ENCODE peak calls at places on chromosomes 16 and 17, in ten cellular contexts. A is sigmoid colon, F is Panc1, X is endothelial cell of umbilical vein, H is GM12878, R is prostate gland, B is breast epithelium, Q is SK-N-SH, W is esophagus muscularis mucosa, N is GM12891. G is an unnamed sample.

GRCh38 chr17:66351053-66351452 is 48.6 kb downstream of the PRKCA start:
- DNase-seq in A (peak; percentile 71), F (no peak), X (no peak), H (no peak), R (no peak), B (peak; percentile 34), Q (no peak), W (no peak), N (no peak), G (no peak)

GRCh38 chr16:69340095-69340644 is 598 bp downstream of the NIP7 start:
- DNase-seq in A (no peak), F (no peak), X (no peak), H (no peak), R (no peak), B (no peak), Q (no peak), W (no peak), N (no peak), G (no peak)

GRCh38 chr16:23317751-23318150 is 15.6 kb downstream of the SCNN1B start:
- DNase-seq in A (no peak), F (no peak), X (no peak), H (no peak), R (no peak), B (no peak), Q (no peak), W (no peak), N (no peak), G (no peak)

GRCh38 chr17:79269620-79270019 is 195.0 kb downstream of the ENGASE start:
- DNase-seq in A (no peak), F (no peak), X (no peak), H (no peak), R (no peak), B (no peak), Q (no peak), W (no peak), N (no peak), G (no peak)

GRCh38 chr17:4110152-4110551 is 32.7 kb downstream of the ZZEF1 start:
- DNase-seq in A (no peak), F (no peak), X (peak; percentile 20), H (no peak), R (no peak), B (no peak), Q (no peak), W (no peak), N (no peak), G (no peak)

GRCh38 chr16:4323845-4324478 is 8.1 kb downstream of the GLIS2 start:
- DNase-seq in A (peak; percentile 89), F (no peak), X (no peak), H (no peak), R (no peak), B (no peak), Q (peak; percentile 79), W (no peak), N (no peak), G (no peak)

GRCh38 chr17:21039839-21040575 is 2.8 kb downstream of the USP22 start:
- DNase-seq in A (peak; percentile 71), F (no peak), X (peak; percentile 49), H (no peak), R (no peak), B (peak; percentile 46), Q (peak; percentile 48), W (no peak), N (no peak), G (no peak)

GRCh38 chr16:89047331-89048086 is 46.1 kb upstream of the ACSF3 start:
- DNase-seq in A (no peak), F (no peak), X (no peak), H (no peak), R (no peak), B (no peak), Q (no peak), W (no peak), N (no peak), G (no peak)

GRCh38 chr16:10984509-10984908 is 40.1 kb downstream of the CLEC16A start:
- DNase-seq in A (no peak), F (no peak), X (no peak), H (no peak), R (no peak), B (no peak), Q (no peak), W (no peak), N (no peak), G (no peak)

GRCh38 chr17:50080827-50081226 is 14.3 kb upstream of the PDK2 start:
- DNase-seq in A (no peak), F (no peak), X (no peak), H (no peak), R (no peak), B (no peak), Q (no peak), W (no peak), N (no peak), G (no peak)

GRCh38 chr17:60231234-60231633 is 81.5 kb downstream of the CA4 start:
- DNase-seq in A (no peak), F (no peak), X (peak; percentile 45), H (no peak), R (no peak), B (no peak), Q (peak; percentile 53), W (no peak), N (no peak), G (no peak)

GRCh38 chr17:68428498-68429172 is 28.7 kb downstream of the WIPI1 start:
- DNase-seq in A (no peak), F (no peak), X (no peak), H (no peak), R (no peak), B (no peak), Q (no peak), W (no peak), N (no peak), G (no peak)

DNA sequence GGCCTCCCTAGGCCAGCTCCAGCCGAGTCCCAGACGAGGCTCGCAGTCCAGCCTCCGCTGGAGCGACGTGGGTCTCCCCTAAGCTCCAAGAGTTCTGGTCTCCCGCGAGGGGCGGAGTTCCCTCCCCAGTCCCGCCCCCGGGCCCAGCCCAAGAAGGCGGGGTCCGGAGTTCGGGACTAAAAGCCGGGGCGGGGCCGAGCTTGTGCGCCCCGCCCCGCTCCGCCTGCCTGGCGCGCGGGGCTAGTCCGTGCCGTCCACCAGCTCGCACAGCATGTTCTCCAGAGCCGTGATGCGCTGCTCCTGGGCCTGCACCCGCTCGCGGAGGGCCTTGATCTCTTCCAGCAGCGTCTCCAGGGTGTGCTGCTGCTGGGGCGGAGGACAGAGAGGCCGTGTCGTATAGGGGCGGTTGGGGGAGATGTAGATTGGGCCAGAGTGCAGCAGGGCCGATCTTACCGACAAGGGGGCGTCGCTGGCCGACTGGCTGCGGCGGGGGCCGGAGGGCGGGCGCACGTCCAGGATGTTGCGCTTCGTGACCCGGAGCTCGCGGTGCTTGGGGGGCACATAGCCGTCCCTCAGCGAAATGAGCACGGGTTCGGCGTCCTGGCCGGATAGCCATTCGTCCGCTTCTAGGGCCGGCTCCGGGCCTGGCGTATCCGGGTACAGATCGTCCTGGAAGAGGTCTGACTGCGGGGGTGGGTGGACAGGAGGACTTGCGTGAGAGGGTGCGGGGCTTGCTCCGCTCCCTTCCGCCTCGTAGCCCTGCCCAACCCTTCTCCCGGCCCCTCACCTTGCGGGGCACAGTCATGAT is 7.0 kb downstream of the CORO6 start:
- DNase-seq in A (peak; percentile 94), F (no peak), X (peak; percentile 87), H (no peak), R (peak; percentile 82), B (peak; percentile 81), Q (peak; percentile 61), W (peak; percentile 96), N (peak; percentile 90), G (no peak)
- TF ChIP-seq POLR2AphosphoS5 in A (peak; percentile 76), F (no peak), X (peak; percentile 79), H (no peak), R (peak; percentile 69), B (peak; percentile 25), Q (no peak), W (peak; percentile 79), N (no peak), G (peak; percentile 33)

GRCh38 chr16:76535-77272 is 1.3 kb upstream of the MPG start:
- DNase-seq in A (peak; percentile 93), F (no peak), X (peak; percentile 75), H (no peak), R (no peak), B (no peak), Q (no peak), W (no peak), N (no peak), G (no peak)

GRCh38 chr16:79146-80054 is 1.4 kb downstream of the MPG start:
- DNase-seq in A (no peak), F (no peak), X (peak; percentile 42), H (no peak), R (no peak), B (no peak), Q (no peak), W (no peak), N (no peak), G (no peak)

GRCh38 chr16:78444-79145 is 570 bp downstream of the MPG start:
- DNase-seq in A (peak; percentile 77), F (no peak), X (peak; percentile 49), H (no peak), R (no peak), B (no peak), Q (no peak), W (no peak), N (peak; percentile 49), G (no peak)

GRCh38 chr16:77273-77806 is 685 bp upstream of the MPG start:
- DNase-seq in A (peak; percentile 84), F (no peak), X (peak; percentile 65), H (no peak), R (no peak), B (no peak), Q (peak; percentile 86), W (no peak), N (peak; percentile 77), G (no peak)

GRCh38 chr16:77807-78443 is at the start of gene MPG:
- DNase-seq in A (peak; percentile 95), F (no peak), X (peak; percentile 69), H (no peak), R (peak; percentile 80), B (peak; percentile 77), Q (peak; percentile 100), W (peak; percentile 95), N (peak; percentile 99), G (no peak)
- TF ChIP-seq POLR2AphosphoS5 in A (peak; percentile 85), F (no peak), X (peak; percentile 39), H (no peak), R (peak; percentile 73), B (peak; percentile 55), Q (peak; percentile 62), W (peak; percentile 91), N (no peak), G (peak; percentile 67)

GRCh38 chr17:81539961-81540675 is 11.9 kb downstream of the FSCN2 start:
- DNase-seq in A (no peak), F (no peak), X (no peak), H (no peak), R (no peak), B (no peak), Q (no peak), W (no peak), N (no peak), G (no peak)
- TF ChIP-seq POLR2AphosphoS5 in A (no peak), F (peak; percentile 50), X (peak; percentile 12), H (no peak), R (no peak), B (no peak), Q (no peak), W (no peak), N (no peak), G (no peak)

DNA sequence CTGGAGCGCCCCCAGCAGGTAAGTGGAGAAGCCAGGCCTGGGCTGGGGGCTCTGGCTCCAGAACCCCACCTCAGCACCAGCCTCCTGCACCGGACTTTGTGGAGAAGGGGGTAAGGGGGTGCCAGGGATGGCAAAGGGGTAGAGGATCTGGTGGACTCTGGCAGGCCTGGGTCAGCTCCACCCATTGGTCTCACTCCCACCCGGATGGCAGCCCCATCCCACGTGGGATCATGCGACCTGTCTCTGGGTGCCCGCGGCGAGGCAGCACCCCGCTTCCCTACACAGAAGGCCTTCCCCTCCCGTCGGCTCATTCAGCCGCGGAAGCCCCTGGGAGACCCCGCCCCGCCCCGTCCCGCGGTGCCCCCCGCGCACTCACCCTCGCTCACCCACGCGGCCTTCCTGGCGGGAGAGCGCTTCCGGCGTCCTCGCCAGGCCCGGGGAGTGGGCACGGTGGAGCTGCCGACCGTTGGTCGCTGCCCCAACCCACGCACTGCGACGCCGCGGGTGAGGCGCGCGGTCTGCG is 498 bp upstream of the PLEKHG4 start:
- DNase-seq in A (no peak), F (no peak), X (no peak), H (no peak), R (no peak), B (no peak), Q (peak; percentile 90), W (no peak), N (peak; percentile 76), G (no peak)
- TF ChIP-seq POLR2AphosphoS5 in A (no peak), F (no peak), X (no peak), H (no peak), R (no peak), B (no peak), Q (no peak), W (no peak), N (no peak), G (no peak)